ENCODE peak calls at places on chromosomes 12 and 14, in eight cellular contexts. V is bronchial epithelial cell; R is endothelial cell; I is foreskin fibroblast; Z is CD8-positive, alpha-beta T cell; O is Calu3; F is OCI-LY7; N is astrocyte. T is an unnamed sample.

GRCh38 chr14:101044741-101045140 is 141.2 kb upstream of the RTL1 start:
- DNase-seq in V (no peak), R (no peak), I (no peak), Z (no peak), O (no peak), F (no peak), N (no peak), T (no peak)

GRCh38 chr12:91804533-91804932 is 341.1 kb downstream of the BTG1 start:
- DNase-seq in V (peak), R (no peak), I (no peak), Z (no peak), O (peak), F (no peak), N (peak), T (no peak)

GRCh38 chr12:119988788-119989618 is at the start of gene BICDL1:
- DNase-seq in V (peak), R (peak), I (peak), Z (peak), O (peak), F (peak), N (peak), T (peak)

GRCh38 chr14:67815573-67816235 is 686 bp downstream of the ZFYVE26 start:
- DNase-seq in V (peak), R (no peak), I (peak), Z (no peak), O (no peak), F (no peak), N (peak), T (no peak)

GRCh38 chr14:101729382-101729781 is 32.1 kb upstream of the PPP2R5C start:
- DNase-seq in V (no peak), R (no peak), I (no peak), Z (no peak), O (no peak), F (no peak), N (no peak), T (no peak)

GRCh38 chr14:34722723-34723545 is 8.5 kb upstream of the CFL2 start:
- DNase-seq in V (peak), R (peak), I (peak), Z (peak), O (peak), F (peak), N (no peak), T (peak)

GRCh38 chr12:104796475-104796862 is 161.6 kb downstream of the SLC41A2 start:
- DNase-seq in V (no peak), R (no peak), I (no peak), Z (no peak), O (no peak), F (no peak), N (no peak), T (no peak)

GRCh38 chr12:34033628-34034296 is 11.5 kb downstream of the ALG10 start:
- DNase-seq in V (peak), R (no peak), I (peak), Z (no peak), O (no peak), F (peak), N (peak), T (peak)

GRCh38 chr12:45732936-45733335 is 3.4 kb downstream of the ARID2 start:
- DNase-seq in V (no peak), R (no peak), I (no peak), Z (no peak), O (no peak), F (no peak), N (no peak), T (no peak)

GRCh38 chr12:96635844-96636243 is 146.5 kb downstream of the CFAP54 start:
- DNase-seq in V (peak), R (no peak), I (no peak), Z (no peak), O (no peak), F (no peak), N (no peak), T (no peak)

GRCh38 chr12:1702708-1703107 is 11.8 kb downstream of the ADIPOR2 start:
- DNase-seq in V (no peak), R (no peak), I (no peak), Z (no peak), O (no peak), F (no peak), N (no peak), T (no peak)

GRCh38 chr14:105065280-105066228 is at the start of gene GPR132:
- DNase-seq in V (peak), R (no peak), I (no peak), Z (peak), O (peak), F (peak), N (peak), T (peak)

GRCh38 chr12:96210376-96211055 is 16.3 kb downstream of the ELK3 start:
- DNase-seq in V (no peak), R (no peak), I (no peak), Z (peak), O (no peak), F (no peak), N (no peak), T (no peak)

GRCh38 chr12:98418357-98419075 is 96.9 kb upstream of the TMPO start:
- DNase-seq in V (peak), R (no peak), I (peak), Z (no peak), O (peak), F (no peak), N (peak), T (peak)

GRCh38 chr14:73815849-73816816 is 35.5 kb upstream of the PTGR2 start:
- DNase-seq in V (no peak), R (no peak), I (no peak), Z (no peak), O (no peak), F (no peak), N (peak), T (no peak)

GRCh38 chr12:1350934-1351240 is 243.5 kb downstream of the FBXL14 start:
- DNase-seq in V (no peak), R (no peak), I (no peak), Z (no peak), O (no peak), F (no peak), N (no peak), T (no peak)

GRCh38 chr12:131872154-131873046 is 22.0 kb upstream of the ULK1 start:
- DNase-seq in V (peak), R (no peak), I (peak), Z (no peak), O (peak), F (no peak), N (peak), T (peak)

GRCh38 chr14:103372552-103373304 is 12.5 kb upstream of the MARK3 start:
- DNase-seq in V (peak), R (no peak), I (peak), Z (no peak), O (peak), F (no peak), N (peak), T (no peak)

GRCh38 chr12:103840399-103840880 is 594 bp downstream of the NT5DC3 start:
- DNase-seq in V (peak), R (peak), I (peak), Z (no peak), O (no peak), F (peak), N (peak), T (peak)

GRCh38 chr12:96132819-96133218 is 61.4 kb upstream of the ELK3 start:
- DNase-seq in V (no peak), R (no peak), I (no peak), Z (no peak), O (peak), F (no peak), N (no peak), T (no peak)

GRCh38 chr12:82754856-82755255 is 68.2 kb downstream of the TMTC2 start:
- DNase-seq in V (no peak), R (no peak), I (no peak), Z (no peak), O (no peak), F (no peak), N (no peak), T (no peak)

GRCh38 chr12:95283371-95283770 is 65.8 kb downstream of the VEZT start:
- DNase-seq in V (no peak), R (no peak), I (no peak), Z (no peak), O (no peak), F (no peak), N (no peak), T (no peak)

GRCh38 chr14:87934185-87934584 is 58.8 kb downstream of the GALC start:
- DNase-seq in V (peak), R (no peak), I (no peak), Z (no peak), O (no peak), F (no peak), N (no peak), T (no peak)

GRCh38 chr14:76775159-76775694 is 14.0 kb downstream of the VASH1 start:
- DNase-seq in V (no peak), R (no peak), I (no peak), Z (no peak), O (no peak), F (no peak), N (no peak), T (no peak)

GRCh38 chr14:30521899-30522736 is 36.8 kb upstream of the G2E3 start:
- DNase-seq in V (peak), R (no peak), I (peak), Z (no peak), O (no peak), F (peak), N (peak), T (peak)

GRCh38 chr12:121798807-121799174 is 5.0 kb upstream of the SETD1B start:
- DNase-seq in V (no peak), R (no peak), I (no peak), Z (no peak), O (no peak), F (no peak), N (no peak), T (no peak)

GRCh38 chr12:113302925-113303640 is 31.8 kb downstream of the SLC8B1 start:
- DNase-seq in V (no peak), R (no peak), I (no peak), Z (no peak), O (no peak), F (peak), N (no peak), T (no peak)

GRCh38 chr14:59318908-59319307 is 130.4 kb downstream of the DAAM1 start:
- DNase-seq in V (no peak), R (no peak), I (no peak), Z (no peak), O (no peak), F (no peak), N (no peak), T (no peak)
- TF ChIP-seq CTCF in V (no peak), R (no peak), I (no peak), Z (no peak), O (no peak), F (no peak), N (no peak), T (no peak)

GRCh38 chr12:78641837-78642423 is 222.6 kb upstream of the SYT1 start:
- DNase-seq in V (peak), R (no peak), I (no peak), Z (no peak), O (no peak), F (no peak), N (no peak), T (no peak)

DNA sequence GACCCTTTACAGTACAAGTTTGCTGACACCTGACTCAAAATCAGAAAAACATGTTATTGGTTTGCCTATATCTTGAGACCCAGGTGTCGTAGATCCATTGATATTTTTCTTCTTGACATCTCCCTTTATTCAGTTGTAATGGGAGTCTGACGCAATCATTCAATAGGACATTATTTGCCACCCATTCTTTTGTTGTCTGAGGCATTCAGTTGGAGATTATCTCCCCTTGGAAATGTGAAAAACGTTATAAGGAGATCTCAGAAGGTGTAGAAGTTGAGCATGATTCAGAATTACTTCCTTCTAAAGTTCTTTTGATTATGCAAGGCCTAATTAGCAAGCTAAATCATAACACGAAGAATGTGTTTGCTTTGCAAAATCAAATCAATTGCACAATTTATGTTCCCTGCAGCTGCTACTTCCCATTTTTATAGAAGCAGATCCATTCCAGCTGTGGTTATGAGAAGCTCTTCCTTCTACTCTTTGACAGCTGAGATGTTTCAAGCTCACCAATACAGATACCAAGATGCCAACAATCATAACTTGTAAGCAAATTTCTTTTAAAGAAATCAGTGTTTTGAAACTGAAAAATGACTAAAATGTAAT is 228.2 kb upstream of the SYT1 start:
- DNase-seq in V (peak), R (no peak), I (peak), Z (no peak), O (no peak), F (no peak), N (no peak), T (no peak)
- TF ChIP-seq CTCF in V (no peak), R (no peak), I (no peak), Z (no peak), O (no peak), F (no peak), N (no peak), T (no peak)

GRCh38 chr12:76180401-76181277 is 96.2 kb upstream of the NAP1L1 start:
- DNase-seq in V (no peak), R (no peak), I (no peak), Z (no peak), O (no peak), F (no peak), N (no peak), T (no peak)

GRCh38 chr12:76176935-76177334 is 92.5 kb upstream of the NAP1L1 start:
- DNase-seq in V (no peak), R (no peak), I (peak), Z (no peak), O (no peak), F (no peak), N (no peak), T (no peak)

GRCh38 chr12:76183459-76184186 is 99.1 kb upstream of the NAP1L1 start:
- DNase-seq in V (peak), R (no peak), I (peak), Z (no peak), O (peak), F (no peak), N (peak), T (peak)

DNA sequence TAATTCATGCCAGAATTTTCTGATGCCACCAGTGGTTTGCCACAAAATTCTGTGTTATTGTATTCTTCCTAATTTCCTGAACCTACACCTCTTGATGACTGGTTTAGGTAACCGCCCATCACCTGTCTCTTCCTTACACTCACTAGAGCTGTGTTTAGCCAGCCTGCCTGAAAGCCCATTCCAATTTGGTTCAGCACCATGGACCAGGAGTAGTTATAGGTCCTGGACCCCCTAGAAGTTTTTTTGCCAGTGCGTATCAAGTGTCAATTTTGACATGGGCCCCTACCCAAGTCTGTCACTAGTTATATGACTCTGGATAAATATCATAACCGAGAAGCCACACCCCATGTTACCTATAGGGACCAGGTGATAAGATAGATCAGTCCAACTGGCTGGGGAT is 94.0 kb upstream of the NAP1L1 start:
- DNase-seq in V (no peak), R (no peak), I (no peak), Z (no peak), O (no peak), F (no peak), N (no peak), T (no peak)
- TF ChIP-seq CTCF in V (no peak), R (no peak), I (no peak), Z (no peak), O (no peak), F (no peak), N (no peak), T (no peak)

GRCh38 chr12:46990211-46990610 is 89.2 kb upstream of the PCED1B start:
- DNase-seq in V (no peak), R (no peak), I (no peak), Z (no peak), O (no peak), F (no peak), N (no peak), T (no peak)
- TF ChIP-seq CTCF in V (no peak), R (no peak), I (no peak), Z (no peak), O (no peak), F (no peak), N (no peak), T (no peak)

DNA sequence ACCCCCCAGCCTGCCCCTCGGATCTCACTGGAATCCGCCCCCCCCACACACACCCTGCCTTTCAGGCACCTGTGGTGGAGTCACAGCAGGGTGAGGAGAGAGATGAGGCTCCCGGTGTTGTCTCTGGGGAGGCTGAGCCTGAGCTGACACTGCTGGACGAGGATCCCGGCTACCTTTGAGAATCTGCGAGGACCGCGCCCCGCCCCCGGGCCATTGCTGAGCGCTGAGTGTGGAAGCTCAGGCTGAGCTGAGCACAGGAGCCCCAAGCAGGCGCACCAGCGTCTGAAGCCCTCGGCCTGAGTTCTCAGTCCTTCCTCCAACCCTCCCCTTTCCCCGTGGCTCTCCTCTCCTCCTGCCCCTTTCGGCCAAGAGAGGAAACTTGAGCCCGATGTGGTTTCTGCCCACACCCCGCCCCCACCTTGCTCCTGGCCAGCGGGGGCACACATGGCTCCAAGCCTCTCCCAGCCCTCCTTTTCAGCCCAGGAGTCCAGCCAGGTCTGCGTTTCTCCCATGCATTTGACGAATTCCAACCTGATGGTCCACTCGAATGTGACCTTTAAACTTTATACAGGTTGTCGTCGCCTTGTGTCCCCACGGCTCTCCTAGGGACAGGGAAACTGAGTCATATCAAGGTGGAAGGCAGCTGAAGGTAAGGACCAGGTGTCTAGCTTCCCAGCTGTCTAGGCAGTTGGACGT is at the start of gene NFE2:
- DNase-seq in V (peak), R (peak), I (peak), Z (no peak), O (peak), F (no peak), N (peak), T (peak)
- TF ChIP-seq CTCF in V (no peak), R (no peak), I (no peak), Z (no peak), O (no peak), F (no peak), N (no peak), T (no peak)

GRCh38 chr12:109915171-109916040 is 15.3 kb downstream of the TCHP start:
- DNase-seq in V (no peak), R (no peak), I (no peak), Z (no peak), O (no peak), F (no peak), N (no peak), T (no peak)
- TF ChIP-seq CTCF in V (no peak), R (no peak), I (no peak), Z (no peak), O (no peak), F (no peak), N (no peak), T (no peak)